ENCODE peak calls at places on chromosomes 7 and 10, in seven cellular contexts. U, L, Y, Q, G, C and A are unnamed samples. For H3K9me3, the result is how much of the 10 kb centered on the place peaks cover.

GRCh38 chr10:50244201-50244600 is 7.1 kb downstream of the ASAH2 start:
- DNase-seq in U (no peak), L (no peak), Y (no peak), Q (no peak), G (no peak), C (no peak), A (no peak)

GRCh38 chr7:136325578-136325977 is 348.4 kb upstream of the MTPN start:
- DNase-seq in U (no peak), L (no peak), Y (no peak), Q (no peak), G (no peak), C (no peak), A (no peak)

GRCh38 chr7:99331002-99331401 is 5.3 kb downstream of the ARPC1A start:
- DNase-seq in U (no peak), L (no peak), Y (no peak), Q (no peak), G (no peak), C (no peak), A (no peak)

GRCh38 chr7:13778967-13779366 is 210.5 kb downstream of the ETV1 start:
- DNase-seq in U (no peak), L (no peak), Y (no peak), Q (no peak), G (no peak), C (no peak), A (peak)

GRCh38 chr7:74569501-74570075 is 87.9 kb upstream of the GTF2I start:
- DNase-seq in U (no peak), L (no peak), Y (no peak), Q (no peak), G (no peak), C (no peak), A (no peak)

GRCh38 chr7:150879345-150879744 is 27.0 kb downstream of the AOC1 start:
- DNase-seq in U (peak), L (no peak), Y (no peak), Q (no peak), G (no peak), C (no peak), A (no peak)

GRCh38 chr7:74561898-74562613 is 95.5 kb upstream of the GTF2I start:
- DNase-seq in U (no peak), L (no peak), Y (no peak), Q (no peak), G (no peak), C (no peak), A (no peak)

GRCh38 chr10:60778978-60779668 is 845 bp downstream of the CDK1 start:
- DNase-seq in U (no peak), L (no peak), Y (no peak), Q (no peak), G (no peak), C (no peak), A (no peak)

GRCh38 chr10:44353721-44354120 is 31.2 kb downstream of the CXCL12 start:
- DNase-seq in U (no peak), L (no peak), Y (no peak), Q (no peak), G (no peak), C (no peak), A (no peak)

GRCh38 chr10:117137031-117137910 is 799 bp downstream of the VAX1 start:
- DNase-seq in U (no peak), L (no peak), Y (no peak), Q (no peak), G (no peak), C (no peak), A (no peak)

GRCh38 chr7:117323585-117323876 is 673 bp upstream of the WNT2 start:
- DNase-seq in U (no peak), L (no peak), Y (no peak), Q (no peak), G (no peak), C (no peak), A (no peak)

GRCh38 chr7:55365103-55365679 is at the start of gene LANCL2:
- DNase-seq in U (no peak), L (no peak), Y (no peak), Q (no peak), G (peak), C (peak), A (no peak)

GRCh38 chr7:51344406-51344805 is 27.8 kb upstream of the COBL start:
- DNase-seq in U (no peak), L (no peak), Y (no peak), Q (no peak), G (peak), C (peak), A (no peak)

GRCh38 chr7:36280840-36281812 is 108.5 kb upstream of the ANLN start:
- DNase-seq in U (no peak), L (peak), Y (peak), Q (peak), G (peak), C (peak), A (peak)

GRCh38 chr7:70730451-70731110 is 401.4 kb upstream of the GALNT17 start:
- DNase-seq in U (no peak), L (no peak), Y (no peak), Q (no peak), G (no peak), C (no peak), A (no peak)

GRCh38 chr10:4144802-4145201 is 359.8 kb upstream of the KLF6 start:
- DNase-seq in U (no peak), L (no peak), Y (no peak), Q (no peak), G (no peak), C (no peak), A (no peak)

GRCh38 chr7:100208911-100209408 is 10.8 kb upstream of the PVRIG start:
- DNase-seq in U (peak), L (no peak), Y (no peak), Q (no peak), G (no peak), C (no peak), A (no peak)

GRCh38 chr7:27462575-27463270 is 200.0 kb downstream of the HIBADH start:
- DNase-seq in U (no peak), L (no peak), Y (no peak), Q (no peak), G (no peak), C (no peak), A (no peak)

GRCh38 chr7:156892086-156892800 is 740 bp downstream of the LMBR1 start:
- DNase-seq in U (peak), L (peak), Y (peak), Q (peak), G (peak), C (peak), A (peak)

GRCh38 chr10:2917926-2918325 is 149.4 kb upstream of the PFKP start:
- DNase-seq in U (no peak), L (no peak), Y (no peak), Q (no peak), G (no peak), C (no peak), A (no peak)

GRCh38 chr10:47415520-47416304 is 31.6 kb upstream of the ZNF488 start:
- DNase-seq in U (peak), L (no peak), Y (no peak), Q (no peak), G (no peak), C (no peak), A (no peak)

GRCh38 chr10:49549640-49550346 is 10.9 kb upstream of the ERCC6 start:
- DNase-seq in U (no peak), L (no peak), Y (no peak), Q (no peak), G (no peak), C (no peak), A (no peak)

GRCh38 chr10:101576229-101576863 is 11.7 kb downstream of the POLL start:
- DNase-seq in U (no peak), L (no peak), Y (no peak), Q (no peak), G (no peak), C (no peak), A (no peak)

GRCh38 chr7:134712196-134712595 is 65.5 kb downstream of the BPGM start:
- DNase-seq in U (no peak), L (no peak), Y (no peak), Q (no peak), G (no peak), C (no peak), A (no peak)
- H3K4me3 ChIP-seq in U (no peak), L (no peak), Y (no peak), Q (no peak), G (no peak), C (no peak), A (no peak)

DNA sequence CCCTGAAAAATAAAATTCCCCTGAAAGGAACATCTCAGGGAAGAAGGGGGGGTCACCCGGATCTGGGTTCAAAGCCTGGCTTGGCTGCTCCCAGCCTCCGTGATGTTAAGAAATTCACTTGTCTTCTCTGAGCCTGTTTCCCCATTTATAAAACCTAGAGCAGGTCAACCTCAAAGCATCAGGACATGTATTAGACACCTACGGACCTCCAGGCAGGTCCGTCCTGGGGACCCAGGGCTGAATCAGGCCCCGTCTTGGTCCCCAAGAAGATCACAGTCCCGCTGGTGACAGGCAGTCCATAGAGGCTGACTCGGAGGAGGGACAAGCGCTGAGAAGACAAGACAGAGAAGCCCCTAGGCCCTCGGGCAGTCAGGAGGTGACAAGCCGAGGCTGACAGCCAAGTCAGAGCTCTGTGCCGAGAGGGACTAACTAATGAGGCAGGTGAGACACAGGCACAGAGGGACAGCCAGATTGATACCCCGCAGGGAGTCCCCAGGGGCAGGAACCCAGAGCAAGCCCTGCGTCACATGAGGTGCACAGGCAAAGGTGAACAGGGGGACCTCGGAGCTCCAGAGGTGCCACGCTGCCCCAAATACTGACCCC is 2.9 kb downstream of the MYL10 start:
- DNase-seq in U (no peak), L (no peak), Y (no peak), Q (no peak), G (no peak), C (no peak), A (no peak)
- H3K9me3 ChIP-seq in U (under half), L (under half), Y (under half), Q (under half), G (under half), C (under half), A (under half)

GRCh38 chr7:141513720-141514119 is 37.5 kb upstream of the AGK start:
- DNase-seq in U (no peak), L (no peak), Y (no peak), Q (no peak), G (no peak), C (no peak), A (no peak)

GRCh38 chr7:141512597-141512996 is 38.6 kb upstream of the AGK start:
- DNase-seq in U (no peak), L (no peak), Y (no peak), Q (no peak), G (no peak), C (no peak), A (no peak)

DNA sequence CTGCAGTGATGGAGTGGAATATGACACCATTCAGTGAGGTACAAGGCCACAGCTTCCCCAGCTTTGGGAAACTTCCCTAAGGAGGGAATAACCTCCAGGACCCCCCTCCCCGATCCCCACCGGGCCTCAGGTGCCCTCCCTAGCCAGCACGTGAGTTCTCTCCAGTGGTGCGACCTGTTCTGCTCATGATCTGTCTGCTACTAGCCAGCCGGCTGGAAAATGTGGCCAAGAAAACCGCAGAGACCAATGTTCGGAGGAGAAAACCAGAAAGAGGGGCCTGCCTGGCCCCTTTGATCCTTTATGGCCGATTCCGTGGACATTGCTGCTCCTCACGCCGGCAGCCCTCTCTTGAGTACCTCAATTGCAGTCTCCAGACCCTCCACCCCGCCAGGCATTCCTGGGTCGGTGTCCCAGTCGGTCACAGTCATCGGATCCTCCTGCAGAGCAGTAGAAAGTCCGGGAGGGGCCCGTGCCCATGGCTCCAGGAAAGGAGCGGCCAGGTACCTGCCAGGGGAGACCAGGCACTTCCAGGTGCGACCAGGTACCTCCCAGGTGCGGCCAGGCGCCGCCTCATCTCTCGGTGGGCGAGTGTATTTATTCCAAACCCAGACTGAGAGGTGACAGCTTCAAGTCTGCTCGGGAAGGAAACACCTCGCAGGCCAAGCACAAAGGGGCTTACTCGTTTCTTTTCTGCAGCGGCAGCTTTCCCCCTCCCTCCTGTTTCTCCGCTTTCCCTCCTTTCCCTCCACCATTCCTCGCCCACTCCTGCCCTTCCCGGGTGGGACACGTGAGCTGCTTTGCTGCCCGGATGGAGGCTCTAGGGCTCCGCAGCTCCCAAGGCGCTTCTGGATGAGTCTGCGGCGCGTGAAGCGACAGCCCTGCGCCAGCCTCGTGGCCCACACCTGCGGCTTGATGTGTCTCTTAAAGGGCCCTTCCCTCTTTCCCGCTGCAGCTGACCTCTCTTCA is 39.6 kb upstream of the AGK start:
- DNase-seq in U (no peak), L (no peak), Y (no peak), Q (peak), G (peak), C (peak), A (no peak)
- H3K4me3 ChIP-seq in U (peak), L (no peak), Y (peak), Q (peak), G (peak), C (peak), A (no peak)

GRCh38 chr10:110007701-110008517 is at the start of gene ADD3:
- DNase-seq in U (peak), L (peak), Y (peak), Q (peak), G (peak), C (peak), A (peak)

GRCh38 chr10:110006358-110007170 is 1.2 kb upstream of the ADD3 start:
- DNase-seq in U (no peak), L (peak), Y (peak), Q (peak), G (peak), C (peak), A (peak)

GRCh38 chr10:110008518-110009339 is 945 bp downstream of the ADD3 start:
- DNase-seq in U (peak), L (no peak), Y (peak), Q (peak), G (peak), C (peak), A (no peak)

GRCh38 chr10:110005716-110006115 is 2.1 kb upstream of the ADD3 start:
- DNase-seq in U (no peak), L (peak), Y (peak), Q (peak), G (peak), C (peak), A (no peak)

GRCh38 chr10:110007171-110007700 is 548 bp upstream of the ADD3 start:
- DNase-seq in U (no peak), L (peak), Y (no peak), Q (no peak), G (peak), C (no peak), A (no peak)
- H3K9me3 ChIP-seq in U (under half), L (under half), Y (under half), Q (under half), G (under half), C (under half), A (under half)